ENCODE peak calls at places on chromosomes 6 and 20, in four cellular contexts. N is spleen, M is breast epithelium, W is sigmoid colon. V is an unnamed sample.

GRCh38 chr6:166307082-166307980 is 861 bp downstream of the PRR18 start:
- DNase-seq in N (peak; percentile 75), M (no peak), W (no peak), V (no peak)

GRCh38 chr20:17794400-17794799 is 94.6 kb downstream of the BANF2 start:
- DNase-seq in N (no peak), M (peak; percentile 76), W (no peak), V (no peak)

GRCh38 chr6:4323322-4323721 is 187.9 kb upstream of the ECI2 start:
- DNase-seq in N (no peak), M (no peak), W (no peak), V (no peak)

GRCh38 chr6:131858765-131859490 is 51.1 kb downstream of the ENPP1 start:
- DNase-seq in N (no peak), M (no peak), W (no peak), V (no peak)

GRCh38 chr6:158787395-158787794 is 31.8 kb downstream of the EZR start:
- DNase-seq in N (no peak), M (no peak), W (no peak), V (no peak)

GRCh38 chr6:118288355-118289124 is 259.6 kb upstream of the PLN start:
- DNase-seq in N (no peak), M (no peak), W (no peak), V (no peak)

GRCh38 chr20:61042501-61043385 is 209.3 kb upstream of the CDH4 start:
- DNase-seq in N (no peak), M (no peak), W (no peak), V (no peak)

GRCh38 chr6:19380287-19380686 is 456.9 kb upstream of the ID4 start:
- DNase-seq in N (no peak), M (no peak), W (no peak), V (no peak)

GRCh38 chr20:60812561-60812960 is 439.5 kb upstream of the CDH4 start:
- DNase-seq in N (no peak), M (no peak), W (no peak), V (no peak)

GRCh38 chr6:135568366-135568765 is 70.8 kb upstream of the AHI1 start:
- DNase-seq in N (no peak), M (no peak), W (no peak), V (peak; percentile 73)

GRCh38 chr6:39274471-39274870 is 39.7 kb downstream of the KCNK17 start:
- DNase-seq in N (no peak), M (no peak), W (no peak), V (no peak)

GRCh38 chr20:10647471-10647870 is 26.3 kb downstream of the JAG1 start:
- DNase-seq in N (no peak), M (no peak), W (no peak), V (no peak)

GRCh38 chr6:42292002-42292735 is 74.5 kb upstream of the MRPS10 start:
- DNase-seq in N (no peak), M (no peak), W (no peak), V (no peak)

GRCh38 chr6:6661684-6662083 is 73.2 kb downstream of the LY86 start:
- DNase-seq in N (no peak), M (peak; percentile 35), W (peak; percentile 76), V (no peak)

GRCh38 chr20:44644384-44645131 is 6.9 kb downstream of the ADA start:
- DNase-seq in N (no peak), M (no peak), W (no peak), V (no peak)

GRCh38 chr6:149317656-149318571 is at the start of gene TAB2:
- DNase-seq in N (peak; percentile 92), M (peak; percentile 32), W (peak; percentile 79), V (no peak)

GRCh38 chr6:105226598-105227291 is 46.9 kb upstream of the POPDC3 start:
- DNase-seq in N (no peak), M (no peak), W (no peak), V (no peak)

GRCh38 chr6:143678980-143679379 is 1.2 kb downstream of the PHACTR2 start:
- DNase-seq in N (no peak), M (no peak), W (no peak), V (no peak)

GRCh38 chr6:4347877-4348276 is 212.5 kb upstream of the ECI2 start:
- DNase-seq in N (no peak), M (no peak), W (no peak), V (no peak)

GRCh38 chr20:21053002-21053762 is 53.0 kb downstream of the LINC00237 start:
- DNase-seq in N (no peak), M (no peak), W (no peak), V (peak; percentile 18)

GRCh38 chr20:31666258-31667042 is 28.7 kb downstream of the COX4I2 start:
- DNase-seq in N (peak; percentile 84), M (no peak), W (peak; percentile 79), V (no peak)

GRCh38 chr20:47370850-47371782 is 14.6 kb upstream of the ZMYND8 start:
- DNase-seq in N (peak; percentile 6), M (no peak), W (no peak), V (no peak)

GRCh38 chr6:157514659-157515496 is 133.9 kb downstream of the ZDHHC14 start:
- DNase-seq in N (no peak), M (no peak), W (no peak), V (no peak)

GRCh38 chr6:90369651-90370050 is 73.0 kb upstream of the BACH2 start:
- DNase-seq in N (no peak), M (no peak), W (no peak), V (no peak)

GRCh38 chr20:63626424-63627128 is at the start of gene GMEB2:
- DNase-seq in N (peak; percentile 95), M (peak; percentile 55), W (peak; percentile 90), V (no peak)

GRCh38 chr20:25016471-25016870 is 23.9 kb upstream of the APMAP start:
- DNase-seq in N (peak; percentile 70), M (no peak), W (peak; percentile 59), V (no peak)

GRCh38 chr6:30740993-30741784 is 1.3 kb downstream of the FLOT1 start:
- DNase-seq in N (no peak), M (no peak), W (no peak), V (no peak)

GRCh38 chr6:30743099-30744053 is 889 bp upstream of the FLOT1 start:
- DNase-seq in N (peak; percentile 86), M (peak; percentile 44), W (peak; percentile 79), V (no peak)

GRCh38 chr6:30744054-30744805 is at the start of gene IER3:
- DNase-seq in N (peak; percentile 95), M (peak; percentile 92), W (peak; percentile 94), V (no peak)

GRCh38 chr6:30741789-30742315 is 635 bp downstream of the FLOT1 start:
- DNase-seq in N (peak; percentile 80), M (no peak), W (no peak), V (no peak)

GRCh38 chr6:30742316-30743098 is at the start of gene FLOT1:
- DNase-seq in N (peak; percentile 99), M (peak; percentile 99), W (peak; percentile 99), V (no peak)
- TF ChIP-seq POLR2AphosphoS5 in N (peak; percentile 96), M (peak; percentile 98), W (peak; percentile 95), V (peak; percentile 81)

GRCh38 chr20:50188879-50189680 is 1.6 kb upstream of the CEBPB start:
- DNase-seq in N (peak; percentile 84), M (no peak), W (no peak), V (no peak)
- H3K27ac ChIP-seq in N (peak overlapping the region; percentile 96), M (peak overlapping the region; percentile 99), W (peak overlapping the region; percentile 97), V (peak overlapping the region; percentile 92)

GRCh38 chr6:1525364-1526038 is 84.2 kb upstream of the FOXC1 start:
- DNase-seq in N (no peak), M (no peak), W (no peak), V (no peak)
- H3K4me3 ChIP-seq in N (no peak overlapping the region), M (no peak overlapping the region), W (no peak overlapping the region), V (no peak overlapping the region)

GRCh38 chr6:31829633-31830492 is 2.3 kb downstream of the HSPA1B start:
- DNase-seq in N (peak; percentile 78), M (no peak), W (no peak), V (peak; percentile 73)
- TF ChIP-seq POLR2AphosphoS5 in N (peak; percentile 19), M (no peak), W (peak; percentile 25), V (no peak)